ENCODE peak calls at places on chromosomes 5 and 9, in ten cellular contexts. L is heart left ventricle; O is astrocyte of the spinal cord; C is CD4-positive, alpha-beta T cell; A is left colon; S is WTC11; Z is stimulated activated CD8-positive, alpha-beta memory T cell treated with anti-CD3 and anti-CD28 coated beads, Interleukin-7, amount 100 ng/mL, for 24 hours; M is right atrium auricular region; B is omental fat pad; H is ureter. Y is an unnamed sample.

GRCh38 chr9:123561055-123561454 is 205.1 kb downstream of the CRB2 start:
- DNase-seq in L (no peak), O (no peak), C (no peak), A (no peak), S (peak), Z (no peak), M (no peak), B (no peak), H (no peak), Y (no peak)

GRCh38 chr5:150172563-150172962 is 6.0 kb downstream of the CDX1 start:
- DNase-seq in L (no peak), O (no peak), C (no peak), A (no peak), S (no peak), Z (no peak), M (no peak), B (no peak), H (no peak), Y (no peak)

GRCh38 chr5:88736494-88736893 is 146.5 kb downstream of the MEF2C start:
- DNase-seq in L (no peak), O (no peak), C (no peak), A (no peak), S (no peak), Z (no peak), M (no peak), B (no peak), H (no peak), Y (no peak)

GRCh38 chr9:114505187-114506081 is at the start of gene WHRN:
- DNase-seq in L (peak), O (peak), C (peak), A (peak), S (peak), Z (peak), M (peak), B (peak), H (peak), Y (peak)

GRCh38 chr5:130138406-130139060 is 234.3 kb downstream of the CHSY3 start:
- DNase-seq in L (no peak), O (peak), C (no peak), A (no peak), S (no peak), Z (no peak), M (no peak), B (no peak), H (no peak), Y (no peak)

GRCh38 chr5:169893010-169893409 is 87.3 kb downstream of the INSYN2B start:
- DNase-seq in L (no peak), O (no peak), C (no peak), A (no peak), S (no peak), Z (no peak), M (no peak), B (no peak), H (no peak), Y (peak)

GRCh38 chr5:56550227-56550626 is 265.1 kb upstream of the MAP3K1 start:
- DNase-seq in L (no peak), O (no peak), C (no peak), A (no peak), S (no peak), Z (no peak), M (no peak), B (no peak), H (no peak), Y (no peak)

GRCh38 chr9:61671276-61671973 is 481.6 kb downstream of the SPATA31A7 start:
- DNase-seq in L (no peak), O (no peak), C (no peak), A (no peak), S (no peak), Z (no peak), M (peak), B (no peak), H (no peak), Y (no peak)

GRCh38 chr5:143986567-143987242 is 174.7 kb downstream of the HMHB1 start:
- DNase-seq in L (no peak), O (peak), C (no peak), A (no peak), S (no peak), Z (no peak), M (no peak), B (no peak), H (no peak), Y (no peak)

GRCh38 chr9:124251605-124252366 is 6.0 kb upstream of the NEK6 start:
- DNase-seq in L (no peak), O (peak), C (no peak), A (no peak), S (no peak), Z (no peak), M (no peak), B (no peak), H (no peak), Y (peak)

GRCh38 chr5:79795764-79796398 is 106.2 kb downstream of the CMYA5 start:
- DNase-seq in L (peak), O (peak), C (no peak), A (no peak), S (no peak), Z (no peak), M (no peak), B (no peak), H (no peak), Y (peak)

GRCh38 chr9:94169978-94170377 is 85.7 kb downstream of the PTPDC1 start:
- DNase-seq in L (no peak), O (no peak), C (no peak), A (no peak), S (no peak), Z (no peak), M (no peak), B (no peak), H (no peak), Y (no peak)

GRCh38 chr5:998975-999501 is 9.6 kb upstream of the NKD2 start:
- DNase-seq in L (peak), O (no peak), C (no peak), A (peak), S (peak), Z (no peak), M (peak), B (peak), H (peak), Y (no peak)

GRCh38 chr5:72767289-72768010 is 49.0 kb upstream of the TNPO1 start:
- DNase-seq in L (no peak), O (peak), C (no peak), A (no peak), S (peak), Z (no peak), M (no peak), B (no peak), H (no peak), Y (peak)

GRCh38 chr9:131837316-131837715 is 97.4 kb upstream of the RAPGEF1 start:
- DNase-seq in L (peak), O (no peak), C (no peak), A (no peak), S (peak), Z (no peak), M (no peak), B (no peak), H (no peak), Y (no peak)